ENCODE peak calls at places on chromosome 12, in seven cellular contexts. B is psoas muscle, S is endodermal cell, G is heart left ventricle, J is right lobe of liver, W is right cardiac atrium, F is OCI-LY7. R is an unnamed sample. For H3K9me3, the result is how much of the 10 kb centered on the place peaks cover.

GRCh38 chr12:40444174-40444573 is 219.4 kb downstream of the LRRK2 start:
- DNase-seq in B (no peak), S (no peak), G (no peak), J (no peak), W (no peak), F (no peak), R (no peak)

GRCh38 chr12:6536894-6537579 is 2.7 kb downstream of the GAPDH start:
- DNase-seq in B (no peak), S (peak), G (no peak), J (no peak), W (no peak), F (peak), R (no peak)

GRCh38 chr12:113348849-113349536 is 9.4 kb upstream of the PLBD2 start:
- DNase-seq in B (no peak), S (peak), G (no peak), J (no peak), W (no peak), F (no peak), R (no peak)

GRCh38 chr12:101925352-101925751 is 48.0 kb downstream of the DRAM1 start:
- DNase-seq in B (peak), S (no peak), G (peak), J (no peak), W (peak), F (no peak), R (peak)

GRCh38 chr12:4148418-4149056 is 125.0 kb upstream of the CCND2 start:
- DNase-seq in B (peak), S (peak), G (peak), J (peak), W (peak), F (peak), R (peak)

GRCh38 chr12:77696183-77696582 is 134.5 kb upstream of the NAV3 start:
- DNase-seq in B (no peak), S (no peak), G (no peak), J (no peak), W (no peak), F (no peak), R (no peak)

GRCh38 chr12:26629864-26630263 is 203.1 kb downstream of the ITPR2 start:
- DNase-seq in B (no peak), S (no peak), G (no peak), J (no peak), W (no peak), F (no peak), R (no peak)

GRCh38 chr12:21881950-21882349 is 59.3 kb downstream of the ABCC9 start:
- DNase-seq in B (no peak), S (no peak), G (no peak), J (peak), W (peak), F (no peak), R (no peak)

GRCh38 chr12:34350092-34351041 is 328.1 kb downstream of the ALG10 start:
- DNase-seq in B (no peak), S (no peak), G (no peak), J (no peak), W (no peak), F (no peak), R (no peak)
- H3K9me3 ChIP-seq in B (under half), S (under half), G (under half), J (under half), W (under half), F (under half), R (under half)

GRCh38 chr12:47944685-47945340 is 18.6 kb upstream of the TMEM106C start:
- DNase-seq in B (no peak), S (no peak), G (no peak), J (no peak), W (no peak), F (no peak), R (no peak)

GRCh38 chr12:47943492-47944359 is 19.7 kb upstream of the TMEM106C start:
- DNase-seq in B (no peak), S (no peak), G (no peak), J (no peak), W (no peak), F (no peak), R (no peak)

GRCh38 chr12:47947273-47947672 is 16.1 kb upstream of the TMEM106C start:
- DNase-seq in B (no peak), S (no peak), G (no peak), J (no peak), W (no peak), F (no peak), R (no peak)

GRCh38 chr12:47946413-47947107 is 16.8 kb upstream of the TMEM106C start:
- DNase-seq in B (no peak), S (no peak), G (no peak), J (no peak), W (no peak), F (no peak), R (no peak)

GRCh38 chr12:47945341-47945728 is 18.1 kb upstream of the TMEM106C start:
- DNase-seq in B (no peak), S (no peak), G (no peak), J (no peak), W (no peak), F (no peak), R (no peak)
- H3K27ac ChIP-seq in B (no peak), S (no peak), G (no peak), J (no peak), W (no peak), F (no peak), R (no peak)

GRCh38 chr12:105104762-105105161 is 2.8 kb upstream of the WASHC4 start:
- DNase-seq in B (no peak), S (no peak), G (no peak), J (no peak), W (no peak), F (no peak), R (no peak)
- H3K9me3 ChIP-seq in B (under half), S (under half), G (under half), J (under half), W (under half), F (under half), R (under half)

DNA sequence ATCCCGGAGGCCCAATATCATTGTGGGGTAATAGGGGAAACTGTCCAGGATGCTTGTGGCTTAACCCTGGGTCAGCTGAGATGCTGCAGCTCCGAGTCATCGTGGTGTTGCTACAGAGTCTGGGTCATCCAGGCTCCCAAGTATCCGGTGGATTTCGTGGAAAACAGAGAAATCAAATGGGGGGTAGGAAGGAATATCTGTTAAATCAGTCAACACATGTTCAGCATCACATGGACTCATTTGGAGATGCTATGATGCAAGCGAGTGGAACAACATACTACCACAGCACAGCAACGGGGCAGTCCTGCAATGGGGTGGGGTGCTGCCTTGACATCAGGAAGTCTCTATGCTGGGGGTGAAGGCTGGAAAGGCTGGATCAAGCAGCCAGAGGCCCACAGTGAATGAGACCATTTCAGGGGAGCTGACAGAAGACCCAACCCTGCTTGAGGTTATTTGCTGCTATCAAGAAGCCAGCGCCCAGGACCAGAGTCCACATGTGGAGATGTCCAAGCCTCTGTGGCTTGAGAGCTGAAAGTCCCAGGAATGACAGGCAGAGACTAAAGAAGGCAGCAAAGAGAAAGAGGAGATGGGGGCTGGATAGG is 22.9 kb downstream of the VDR start:
- DNase-seq in B (peak), S (no peak), G (no peak), J (no peak), W (no peak), F (no peak), R (peak)
- H3K27ac ChIP-seq in B (no peak), S (no peak), G (no peak), J (no peak), W (no peak), F (no peak), R (no peak)